ENCODE peak calls at places on chromosomes 3 and 15, in seven cellular contexts. C is spleen, O is tibial artery, K is A549, J is SJSA1, F is heart left ventricle, E is OCI-LY7. B is an unnamed sample.

GRCh38 chr3:149879872-149880271 is 66.9 kb downstream of the RNF13 start:
- DNase-seq in C (no peak), O (peak; percentile 69), K (peak; percentile 8), J (peak; percentile 8), F (peak; percentile 63), E (peak; percentile 39), B (peak; percentile 45)

GRCh38 chr15:90249123-90249863 is at the start of gene TTLL13:
- DNase-seq in C (peak; percentile 96), O (peak; percentile 94), K (peak; percentile 95), J (peak; percentile 91), F (peak; percentile 97), E (peak; percentile 65), B (peak; percentile 96)

GRCh38 chr15:89512631-89513030 is 16.2 kb upstream of the RHCG start:
- DNase-seq in C (no peak), O (no peak), K (no peak), J (no peak), F (no peak), E (no peak), B (no peak)

GRCh38 chr3:13590841-13591515 is 42.1 kb downstream of the FBLN2 start:
- DNase-seq in C (peak; percentile 15), O (no peak), K (no peak), J (no peak), F (no peak), E (no peak), B (no peak)

GRCh38 chr3:156761007-156761406 is 65.1 kb upstream of the LEKR1 start:
- DNase-seq in C (no peak), O (no peak), K (no peak), J (no peak), F (no peak), E (no peak), B (peak; percentile 79)

GRCh38 chr15:48385431-48385830 is 54.2 kb downstream of the DUT start:
- DNase-seq in C (no peak), O (no peak), K (no peak), J (no peak), F (no peak), E (no peak), B (no peak)

GRCh38 chr15:39474657-39475056 is 106.2 kb upstream of the THBS1 start:
- DNase-seq in C (no peak), O (no peak), K (no peak), J (no peak), F (no peak), E (no peak), B (no peak)

GRCh38 chr3:192038726-192039125 is 577.8 kb downstream of the PYDC2 start:
- DNase-seq in C (no peak), O (no peak), K (no peak), J (no peak), F (no peak), E (peak; percentile 17), B (no peak)

GRCh38 chr3:143295201-143296080 is 175.9 kb downstream of the CHST2 start:
- DNase-seq in C (no peak), O (no peak), K (no peak), J (no peak), F (no peak), E (no peak), B (no peak)

GRCh38 chr3:16790432-16791379 is 94.0 kb upstream of the PLCL2 start:
- DNase-seq in C (no peak), O (no peak), K (no peak), J (no peak), F (no peak), E (no peak), B (no peak)

GRCh38 chr15:52658955-52659354 is 20.2 kb downstream of the ATOSA start:
- DNase-seq in C (no peak), O (no peak), K (no peak), J (no peak), F (no peak), E (no peak), B (no peak)

GRCh38 chr3:125231895-125232294 is 19.3 kb upstream of the SLC12A8 start:
- DNase-seq in C (no peak), O (no peak), K (no peak), J (peak; percentile 60), F (no peak), E (no peak), B (no peak)

GRCh38 chr3:112302881-112303761 is 9.1 kb upstream of the SLC9C1 start:
- DNase-seq in C (no peak), O (no peak), K (no peak), J (no peak), F (no peak), E (peak; percentile 33), B (no peak)

GRCh38 chr3:33035596-33035995 is 61.4 kb downstream of the GLB1 start:
- DNase-seq in C (no peak), O (no peak), K (no peak), J (peak; percentile 61), F (no peak), E (no peak), B (no peak)

GRCh38 chr3:159185443-159186050 is 383.7 kb downstream of the MFSD1 start:
- DNase-seq in C (no peak), O (no peak), K (no peak), J (no peak), F (no peak), E (no peak), B (no peak)

DNA sequence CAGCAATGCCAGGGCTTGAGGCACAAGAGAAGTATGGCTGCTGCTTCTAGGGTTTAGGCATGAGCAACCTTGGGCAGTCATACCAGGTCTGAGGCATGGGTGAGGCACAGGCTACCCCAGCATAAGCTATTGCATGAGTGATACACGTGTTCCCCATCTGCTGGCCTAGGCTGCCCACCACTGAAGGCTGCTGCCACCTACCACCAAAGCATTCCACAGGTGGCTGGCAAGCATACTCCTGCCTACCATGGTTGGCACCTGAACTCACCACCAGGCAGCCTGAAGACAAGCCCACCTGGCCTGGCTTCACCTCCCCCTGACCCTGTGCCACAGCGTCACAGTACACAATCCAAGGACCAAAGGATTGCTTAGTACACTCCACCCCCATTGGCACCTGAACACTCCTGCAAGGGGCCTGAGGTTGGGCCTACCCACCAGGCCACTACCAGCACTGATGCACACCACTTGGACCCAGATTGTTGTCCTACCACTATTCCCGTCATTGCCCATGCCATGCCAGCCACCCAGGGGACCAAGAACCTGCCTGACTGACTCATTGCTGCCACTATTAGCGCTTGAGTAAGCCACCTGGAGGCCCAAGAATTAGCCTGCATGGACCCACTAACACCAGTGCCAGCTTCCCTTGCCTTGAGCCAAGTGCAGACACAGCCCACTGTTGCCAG is 115.7 kb downstream of the STT3B start:
- DNase-seq in C (no peak), O (peak; percentile 53), K (no peak), J (no peak), F (no peak), E (no peak), B (no peak)
- H3K9me3 ChIP-seq in C (peaks cover 59% of the 10 kb centered on the region), O (peaks cover 47% of the 10 kb centered on the region), K (peaks cover 65% of the 10 kb centered on the region), J (peaks cover 10% of the 10 kb centered on the region), F (no peaks in the 10 kb centered on the region), E (peaks cover 34% of the 10 kb centered on the region), B (no peaks in the 10 kb centered on the region)

DNA sequence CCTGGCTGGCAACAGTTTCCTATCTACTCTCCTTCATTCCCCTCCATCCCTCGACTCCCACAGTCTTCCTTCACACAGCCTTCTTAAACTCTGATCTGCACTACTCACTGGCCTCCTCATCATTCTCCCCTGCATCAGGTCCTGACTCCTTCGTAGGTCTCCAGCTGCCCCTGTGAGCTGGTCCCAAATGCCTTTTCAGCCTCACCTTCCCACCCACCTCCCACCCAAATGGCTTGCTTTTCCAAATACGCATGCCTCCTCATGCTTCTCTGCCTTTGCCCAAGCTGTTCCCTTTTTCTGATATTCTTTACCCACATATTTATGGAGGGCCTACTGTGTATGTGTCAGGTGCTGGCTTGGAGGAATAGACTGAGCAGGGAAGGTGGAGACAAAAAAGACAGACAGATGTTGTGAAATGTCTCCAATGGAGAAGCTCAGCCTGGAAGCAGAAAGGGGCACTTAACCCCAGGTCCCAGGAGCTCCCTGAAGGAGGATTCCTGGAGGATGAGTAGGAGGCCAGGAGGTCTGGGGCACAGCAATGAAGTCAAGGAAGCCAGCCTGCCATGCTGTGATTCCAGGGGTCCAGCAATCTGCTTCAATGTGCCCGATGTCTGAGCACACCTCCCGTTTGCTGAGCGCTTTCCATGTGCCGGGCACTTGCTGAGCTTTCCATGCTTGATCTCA is 252.2 kb downstream of the SHQ1 start:
- DNase-seq in C (no peak), O (no peak), K (no peak), J (no peak), F (no peak), E (no peak), B (no peak)
- H3K4me3 ChIP-seq in C (no peak overlapping the region), O (no peak overlapping the region), K (no peak overlapping the region), J (no peak overlapping the region), F (no peak overlapping the region), E (no peak overlapping the region), B (no peak overlapping the region)

DNA sequence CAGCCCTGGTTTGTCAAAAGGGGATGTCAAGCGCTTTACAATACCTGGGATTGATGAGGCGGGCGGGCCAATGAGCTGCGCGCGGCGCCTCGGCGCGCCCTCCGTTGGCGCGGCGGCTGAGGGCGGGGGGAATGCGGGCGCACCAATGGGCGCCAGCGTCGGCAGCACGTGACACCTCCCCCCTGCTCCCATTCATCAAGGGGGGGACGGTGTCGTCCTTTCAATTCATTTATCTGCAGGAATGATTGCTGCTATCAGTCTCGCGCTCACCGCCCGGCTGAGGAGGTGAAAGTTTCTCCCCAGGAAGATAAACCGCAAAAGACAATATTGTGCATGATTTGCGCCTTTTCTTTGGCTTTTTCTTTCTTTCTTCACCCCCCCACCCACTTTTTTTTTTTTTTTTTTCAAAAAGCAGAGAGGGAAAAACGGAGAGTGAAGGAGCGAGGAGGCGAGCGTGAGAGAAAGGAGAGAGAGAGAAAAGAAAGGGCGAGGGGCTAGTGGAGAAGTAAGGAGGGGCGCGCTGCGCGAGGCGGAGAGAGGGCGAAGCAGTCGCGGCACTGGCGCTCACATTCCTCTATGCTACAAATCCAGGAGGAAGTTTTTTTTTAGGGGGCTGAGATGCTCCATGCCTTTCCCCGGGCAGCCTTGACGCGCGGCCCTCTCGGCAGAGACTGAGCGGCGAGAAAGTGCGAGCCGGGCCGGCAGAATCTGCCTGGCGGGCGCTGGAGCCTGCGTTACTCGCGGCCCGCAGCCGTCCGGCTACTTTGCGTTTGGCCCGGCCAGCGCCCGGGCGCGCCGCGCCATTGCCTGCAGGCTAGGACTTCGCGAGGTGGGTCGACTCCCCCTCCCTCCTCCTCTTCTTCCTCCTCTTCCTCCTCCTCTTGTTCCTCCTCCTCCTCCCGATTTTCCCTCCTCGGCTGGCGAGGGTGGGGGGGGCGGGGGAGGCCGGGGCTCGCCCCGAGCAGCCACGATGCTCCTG is at the start of gene ZIC1:
- DNase-seq in C (no peak), O (no peak), K (no peak), J (peak; percentile 86), F (no peak), E (no peak), B (peak; percentile 93)
- H3K9me3 ChIP-seq in C (peaks cover 7% of the 10 kb centered on the region), O (no peaks in the 10 kb centered on the region), K (no peaks in the 10 kb centered on the region), J (no peaks in the 10 kb centered on the region), F (no peaks in the 10 kb centered on the region), E (no peaks in the 10 kb centered on the region), B (no peaks in the 10 kb centered on the region)

GRCh38 chr3:50609743-50610085 is 1.9 kb downstream of the CISH start:
- DNase-seq in C (no peak), O (no peak), K (no peak), J (no peak), F (no peak), E (no peak), B (no peak)
- H3K4me3 ChIP-seq in C (peak overlapping the region; percentile 79), O (peak overlapping the region; percentile 80), K (no peak overlapping the region), J (no peak overlapping the region), F (peak overlapping the region; percentile 82), E (no peak overlapping the region), B (no peak overlapping the region)

DNA sequence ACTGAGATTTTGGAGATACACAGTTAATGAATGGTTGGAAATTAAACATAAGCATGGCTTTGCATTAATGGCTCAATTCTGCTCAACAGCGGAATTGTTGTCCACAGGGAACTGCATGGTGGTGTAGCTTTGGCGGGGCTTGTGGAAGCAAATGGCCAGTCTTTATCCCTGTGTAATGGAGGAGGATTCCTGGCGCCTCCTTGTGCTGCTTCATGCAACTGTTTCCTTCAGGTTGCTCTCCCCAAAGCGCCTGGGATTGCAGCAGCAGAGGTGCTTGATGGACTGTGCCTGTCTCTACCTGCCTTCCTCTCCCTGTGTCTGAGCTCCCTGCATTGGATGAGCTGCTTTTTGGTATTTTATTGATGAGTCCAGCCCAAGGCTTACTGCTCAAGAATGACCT is 72.9 kb upstream of the NDN start:
- DNase-seq in C (no peak), O (no peak), K (no peak), J (no peak), F (no peak), E (no peak), B (no peak)
- H3K9me3 ChIP-seq in C (peaks cover 41% of the 10 kb centered on the region), O (no peaks in the 10 kb centered on the region), K (peaks cover 11% of the 10 kb centered on the region), J (no peaks in the 10 kb centered on the region), F (no peaks in the 10 kb centered on the region), E (no peaks in the 10 kb centered on the region), B (no peaks in the 10 kb centered on the region)

B was measured in SJCRH30.